ENCODE peak calls at places on chromosomes 5 and 9, in six cellular contexts. K, V, U, D, O and M are unnamed samples.

GRCh38 chr9:114224247-114224610 is 68.9 kb downstream of the COL27A1 start:
- DNase-seq in K (no peak), V (peak), U (no peak), D (peak), O (no peak), M (no peak)

GRCh38 chr9:89699646-89700045 is 94.8 kb downstream of the GADD45G start:
- DNase-seq in K (no peak), V (no peak), U (no peak), D (no peak), O (no peak), M (no peak)

GRCh38 chr5:153784277-153784676 is 254.4 kb downstream of the FAM114A2 start:
- DNase-seq in K (no peak), V (peak), U (no peak), D (no peak), O (no peak), M (no peak)

GRCh38 chr9:111597852-111598729 is 1.4 kb downstream of the PTGR1 start:
- DNase-seq in K (peak), V (peak), U (peak), D (peak), O (peak), M (peak)

GRCh38 chr5:157915638-157916037 is 56.7 kb upstream of the CLINT1 start:
- DNase-seq in K (no peak), V (peak), U (no peak), D (no peak), O (peak), M (no peak)

GRCh38 chr5:40634593-40634992 is 45.1 kb upstream of the PTGER4 start:
- DNase-seq in K (no peak), V (no peak), U (no peak), D (no peak), O (no peak), M (no peak)

GRCh38 chr9:110886832-110887231 is 151.4 kb downstream of the LPAR1 start:
- DNase-seq in K (no peak), V (peak), U (no peak), D (peak), O (no peak), M (no peak)

GRCh38 chr5:61098251-61098650 is 64.0 kb downstream of the SMIM15 start:
- DNase-seq in K (no peak), V (no peak), U (no peak), D (no peak), O (no peak), M (no peak)

GRCh38 chr5:170907758-170908157 is 45.9 kb downstream of the RANBP17 start:
- DNase-seq in K (no peak), V (peak), U (no peak), D (peak), O (no peak), M (no peak)

GRCh38 chr9:94813379-94813778 is 86.9 kb downstream of the AOPEP start:
- DNase-seq in K (no peak), V (no peak), U (no peak), D (no peak), O (no peak), M (no peak)

GRCh38 chr5:54063817-54064216 is 246.6 kb downstream of the ARL15 start:
- DNase-seq in K (no peak), V (no peak), U (no peak), D (peak), O (no peak), M (no peak)

GRCh38 chr5:54062958-54063357 is 247.4 kb downstream of the ARL15 start:
- DNase-seq in K (no peak), V (peak), U (no peak), D (peak), O (no peak), M (no peak)

DNA sequence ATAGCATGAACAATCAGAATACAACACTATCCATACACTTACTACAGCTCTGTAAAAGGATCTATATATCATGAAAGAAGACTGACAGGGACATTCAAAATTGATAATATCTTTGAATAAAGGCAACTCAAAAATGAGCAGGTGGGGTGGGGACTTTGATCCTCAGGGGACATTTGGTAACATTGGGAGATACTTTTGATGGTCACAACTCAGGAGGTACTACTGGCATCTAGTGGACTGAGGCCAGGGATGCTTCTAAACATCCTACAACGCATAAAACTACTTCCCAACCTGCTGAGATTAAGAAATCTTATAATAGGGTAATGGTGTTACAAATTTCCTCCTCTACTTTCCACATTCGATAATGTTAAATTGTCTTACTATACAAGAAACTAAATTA is 243.9 kb downstream of the ARL15 start:
- DNase-seq in K (no peak), V (no peak), U (no peak), D (no peak), O (no peak), M (no peak)
- TF ChIP-seq CTCF in K (no peak), V (no peak), U (no peak), D (no peak), O (no peak), M (no peak)

DNA sequence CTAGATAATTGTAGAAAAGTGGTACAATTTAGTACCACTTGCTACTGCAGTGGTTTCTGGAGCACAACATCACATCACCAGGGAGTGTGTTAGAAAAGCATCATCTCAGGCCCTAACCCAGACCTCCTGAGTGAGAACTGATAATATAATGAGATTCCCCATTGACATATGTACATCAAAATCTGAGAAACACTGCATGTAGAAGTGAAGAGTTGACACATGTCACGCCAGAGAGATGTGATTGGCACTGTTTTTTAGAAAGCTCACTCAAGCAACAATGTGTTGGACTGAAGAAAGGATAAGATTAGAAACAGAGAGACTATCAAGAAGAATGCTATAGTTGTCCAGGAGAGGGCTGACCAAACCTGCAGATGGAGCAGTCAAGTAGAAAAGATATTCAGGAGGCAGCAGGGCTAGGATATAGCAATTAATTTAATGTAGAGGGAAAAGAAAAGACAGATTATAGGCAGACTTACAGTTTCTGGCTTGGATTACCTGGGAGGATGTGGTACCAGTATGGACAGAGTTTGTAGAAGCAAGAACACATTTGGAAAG is 324.4 kb upstream of the ADAMTSL1 start:
- DNase-seq in K (no peak), V (no peak), U (no peak), D (no peak), O (no peak), M (no peak)
- TF ChIP-seq CTCF in K (no peak), V (no peak), U (no peak), D (no peak), O (no peak), M (no peak)

DNA sequence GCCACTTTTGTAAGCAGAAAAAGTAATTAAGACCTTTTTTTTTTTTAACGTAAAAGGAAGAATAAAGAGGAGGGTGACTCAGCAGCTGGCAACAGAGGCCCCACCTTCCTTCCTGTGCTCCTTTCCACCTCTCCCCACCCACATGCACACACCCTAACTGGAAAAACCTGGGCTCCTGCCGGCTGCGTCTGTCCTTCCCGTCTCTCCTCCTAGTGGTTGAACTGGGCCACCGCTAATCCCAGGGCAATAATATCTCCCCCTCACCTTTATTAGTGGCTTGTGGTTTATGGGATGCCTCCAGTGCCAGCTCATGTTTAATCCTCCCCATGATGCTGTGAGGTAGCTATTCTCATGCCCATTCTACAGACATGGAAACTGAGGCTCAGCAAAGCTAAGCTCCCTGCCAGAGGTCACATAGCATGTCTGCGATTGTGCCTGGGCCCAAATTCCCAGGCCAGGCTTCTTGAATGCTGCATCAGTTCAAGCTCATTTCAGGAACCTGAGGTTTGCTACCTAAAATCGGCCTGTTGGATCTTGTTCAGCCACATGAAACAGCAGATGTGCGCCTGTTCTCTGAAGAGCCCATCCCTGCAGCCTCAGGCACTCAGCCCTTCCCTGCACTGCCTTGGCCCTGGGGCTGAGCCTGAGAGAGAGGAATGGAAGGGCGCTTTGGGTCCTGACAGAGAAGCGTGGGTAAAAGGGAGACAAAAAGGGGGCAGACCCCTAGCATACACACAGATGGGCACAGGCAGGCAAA is 61.0 kb upstream of the IL17B start:
- DNase-seq in K (no peak), V (peak), U (no peak), D (peak), O (no peak), M (no peak)
- TF ChIP-seq CTCF in K (peak), V (peak), U (no peak), D (peak), O (no peak), M (no peak)

DNA sequence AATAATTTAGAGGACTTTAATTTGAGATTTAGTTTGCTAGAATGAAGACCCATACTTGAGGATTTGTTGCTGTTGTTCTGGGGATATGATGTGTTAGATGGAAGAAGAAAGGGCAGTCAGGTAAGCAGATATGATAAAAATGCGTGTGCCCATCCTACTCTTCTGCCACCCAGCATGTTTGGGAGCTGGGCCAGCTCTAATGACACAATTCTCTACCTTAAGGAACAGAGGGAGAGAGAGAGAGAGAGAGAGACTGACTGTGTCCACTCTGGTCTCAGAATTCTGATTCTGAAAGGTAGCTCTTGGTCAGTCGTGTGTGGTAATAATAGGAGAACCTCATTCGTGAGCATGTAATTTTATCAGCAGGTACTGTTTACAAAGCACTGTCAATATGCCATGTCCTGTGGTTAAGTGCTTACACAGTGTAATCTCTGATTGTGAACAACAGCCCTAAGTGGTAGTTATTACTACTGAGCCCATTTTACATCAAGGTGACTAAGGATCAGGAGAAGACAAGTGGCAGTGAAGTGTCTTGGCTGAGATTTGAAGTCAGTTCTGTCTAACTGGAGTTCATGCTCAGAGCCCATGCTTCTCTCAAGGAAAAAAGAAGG is 307.4 kb upstream of the SEMA6A start:
- DNase-seq in K (no peak), V (no peak), U (no peak), D (no peak), O (no peak), M (no peak)
- TF ChIP-seq CTCF in K (no peak), V (no peak), U (no peak), D (no peak), O (no peak), M (no peak)

DNA sequence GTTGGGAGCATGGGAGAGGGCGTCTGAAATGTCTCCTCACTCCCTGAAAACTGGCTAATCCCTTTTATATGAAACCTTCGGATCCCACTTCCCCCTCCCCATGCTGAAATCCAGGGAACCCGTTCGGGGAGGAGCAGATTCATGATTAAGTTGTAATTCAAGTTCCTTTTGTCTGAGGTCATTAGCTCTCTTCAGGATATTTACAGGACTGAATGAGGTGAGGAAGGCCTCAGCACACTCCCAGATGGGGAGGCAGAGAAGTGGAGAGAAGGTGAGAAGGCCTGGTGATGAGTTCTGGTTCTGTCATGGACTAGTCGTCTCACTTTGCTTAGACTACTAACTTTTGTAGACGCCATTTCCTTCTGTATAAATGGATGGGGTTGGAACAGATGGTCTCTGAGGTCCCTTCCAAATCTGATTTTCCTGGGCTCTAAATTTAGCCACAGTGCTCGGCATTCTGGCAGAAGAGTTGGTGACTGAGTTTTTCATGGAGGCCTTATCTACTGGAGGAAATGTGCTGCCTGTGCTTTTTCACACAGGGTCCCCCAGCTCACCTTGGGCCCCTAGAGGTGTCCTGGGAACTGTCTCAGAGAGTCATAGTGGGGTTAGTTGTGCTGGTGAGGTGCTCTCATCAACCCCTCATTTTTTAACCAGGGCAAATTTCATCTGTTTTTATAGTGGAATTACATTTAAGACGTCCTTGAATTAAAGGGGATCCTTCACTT is 62.3 kb downstream of the PRDM6 start:
- DNase-seq in K (no peak), V (no peak), U (no peak), D (no peak), O (no peak), M (no peak)
- TF ChIP-seq CTCF in K (no peak), V (no peak), U (no peak), D (no peak), O (no peak), M (no peak)

DNA sequence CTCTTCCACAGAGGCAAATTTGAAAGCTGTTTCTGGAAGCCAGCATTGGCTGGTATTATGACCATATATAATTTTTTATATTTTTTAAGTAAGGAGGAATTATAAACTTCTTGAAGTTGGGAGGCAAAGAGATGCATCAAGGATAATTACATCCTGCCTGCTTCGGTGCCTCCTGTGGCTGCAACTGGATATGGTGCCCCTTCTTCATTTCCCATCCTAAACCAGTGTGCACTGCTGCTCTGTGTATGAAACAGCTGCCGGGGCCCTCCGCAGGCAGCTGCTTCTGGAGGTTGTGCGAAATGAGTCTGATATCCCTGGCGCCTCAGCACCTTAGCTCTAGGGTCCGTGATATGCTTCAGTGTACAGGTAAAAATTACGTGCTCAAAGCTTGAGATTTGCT is 304.2 kb downstream of the ENC1 start:
- DNase-seq in K (peak), V (no peak), U (no peak), D (no peak), O (no peak), M (peak)
- TF ChIP-seq CTCF in K (peak), V (peak), U (no peak), D (peak), O (no peak), M (peak)

GRCh38 chr5:6522983-6523382 is 74.3 kb downstream of the UBE2QL1 start:
- DNase-seq in K (no peak), V (no peak), U (no peak), D (no peak), O (no peak), M (no peak)

GRCh38 chr5:6525422-6525821 is 76.8 kb downstream of the UBE2QL1 start:
- DNase-seq in K (no peak), V (no peak), U (no peak), D (no peak), O (no peak), M (no peak)

GRCh38 chr5:6527749-6528455 is 79.2 kb downstream of the UBE2QL1 start:
- DNase-seq in K (no peak), V (no peak), U (no peak), D (no peak), O (no peak), M (no peak)

GRCh38 chr5:6522337-6522736 is 73.7 kb downstream of the UBE2QL1 start:
- DNase-seq in K (no peak), V (no peak), U (no peak), D (no peak), O (no peak), M (no peak)

GRCh38 chr5:6525910-6526309 is 77.3 kb downstream of the UBE2QL1 start:
- DNase-seq in K (peak), V (peak), U (no peak), D (peak), O (peak), M (peak)
- TF ChIP-seq CTCF in K (peak), V (no peak), U (no peak), D (peak), O (peak), M (peak)